ENCODE peak calls at places on chromosomes 2 and 18, in seven cellular contexts. L is mucosa of gallbladder, C is aorta, H is left ventricle myocardium superior, U is HEK293T, P is NCI-H524 treated with DMSO at 0.1 percent for 48 hours, N is posterior cingulate gyrus. J is an unnamed sample.

GRCh38 chr2:8277921-8278571 is 403.8 kb upstream of the ID2 start:
- DNase-seq in P (no peak), U (no peak), L (no peak), C (no peak), N (peak; percentile 26), H (no peak), J (no peak)

GRCh38 chr18:46070683-46071614 is 1.1 kb downstream of the PSTPIP2 start:
- DNase-seq in H (no peak), N (no peak), U (no peak), C (no peak), L (no peak), P (no peak), J (no peak)

GRCh38 chr2:239959059-239959971 is 65.8 kb downstream of the NDUFA10 start:
- DNase-seq in P (no peak), U (no peak), N (peak; percentile 65), C (peak; percentile 44), H (no peak), L (no peak), J (no peak)

GRCh38 chr18:7084766-7085080 is 32.9 kb downstream of the LAMA1 start:
- DNase-seq in P (no peak), U (no peak), L (no peak), C (no peak), H (no peak), N (no peak), J (no peak)

GRCh38 chr18:77113361-77114069 is 19.1 kb downstream of the MBP start:
- DNase-seq in C (no peak), U (no peak), H (no peak), L (no peak), N (peak; percentile 0), P (no peak), J (no peak)

GRCh38 chr2:65185012-65185411 is 42.6 kb upstream of the ACTR2 start:
- DNase-seq in C (no peak), P (no peak), N (no peak), U (no peak), L (no peak), H (no peak), J (no peak)

GRCh38 chr18:23990474-23991410 is 23.8 kb upstream of the TTC39C start:
- DNase-seq in P (no peak), L (no peak), H (no peak), N (no peak), C (no peak), U (no peak), J (no peak)

GRCh38 chr18:32308493-32309120 is 118.8 kb downstream of the MEP1B start:
- DNase-seq in C (no peak), N (no peak), L (peak; percentile 47), U (no peak), H (no peak), P (no peak), J (no peak)

GRCh38 chr2:15198051-15198450 is 363.1 kb downstream of the NBAS start:
- DNase-seq in H (no peak), U (no peak), L (no peak), N (no peak), C (no peak), P (no peak), J (no peak)

GRCh38 chr2:149832256-149832655 is 244.7 kb upstream of the MMADHC start:
- DNase-seq in P (no peak), L (no peak), C (no peak), N (no peak), U (no peak), H (no peak), J (no peak)

GRCh38 chr2:120604767-120605166 is 130.9 kb upstream of the GLI2 start:
- DNase-seq in U (no peak), H (peak; percentile 9), L (no peak), N (no peak), P (no peak), C (peak; percentile 16), J (no peak)

GRCh38 chr2:133705287-133705686 is 137.0 kb upstream of the NCKAP5 start:
- DNase-seq in N (no peak), P (no peak), H (no peak), C (no peak), U (no peak), L (no peak), J (no peak)

GRCh38 chr2:12918841-12919445 is 202.2 kb downstream of the TRIB2 start:
- DNase-seq in C (peak; percentile 78), U (no peak), N (no peak), H (peak; percentile 76), L (peak; percentile 36), P (no peak), J (no peak)

GRCh38 chr2:232641153-232641845 is 7.9 kb downstream of the EFHD1 start:
- DNase-seq in N (no peak), C (no peak), H (no peak), U (no peak), L (no peak), P (no peak), J (no peak)

GRCh38 chr2:44555700-44556099 is 194.0 kb downstream of the CAMKMT start:
- DNase-seq in C (no peak), L (no peak), P (no peak), H (no peak), U (no peak), N (no peak), J (no peak)

GRCh38 chr2:165214093-165214492 is 10.2 kb upstream of the SCN3A start:
- DNase-seq in C (no peak), L (no peak), U (no peak), P (no peak), H (no peak), N (no peak), J (no peak)

GRCh38 chr2:38524580-38524979 is 78.1 kb downstream of the HNRNPLL start:
- DNase-seq in L (no peak), C (no peak), N (no peak), U (no peak), P (no peak), H (no peak), J (no peak)

GRCh38 chr2:165691615-165692014 is 102.4 kb downstream of the GALNT3 start:
- DNase-seq in L (no peak), N (peak; percentile 24), P (no peak), H (peak; percentile 39), C (peak; percentile 51), U (peak; percentile 21), J (no peak)

GRCh38 chr2:96800061-96800761 is 15.9 kb upstream of the CNNM3 start:
- DNase-seq in N (no peak), P (no peak), U (no peak), C (peak; percentile 13), L (no peak), H (no peak), J (no peak)

GRCh38 chr2:208025037-208025813 is at the start of gene PLEKHM3:
- DNase-seq in P (peak; percentile 24), H (peak; percentile 91), L (peak; percentile 84), U (peak; percentile 78), N (peak; percentile 88), C (peak; percentile 90), J (peak; percentile 52)

GRCh38 chr2:224608104-224608503 is 22.9 kb upstream of the CUL3 start:
- DNase-seq in P (no peak), U (no peak), H (no peak), N (no peak), C (no peak), L (no peak), J (no peak)

GRCh38 chr2:37858197-37858711 is 66.8 kb upstream of the RMDN2 start:
- DNase-seq in H (no peak), P (no peak), C (peak; percentile 64), N (no peak), U (no peak), L (no peak), J (no peak)

GRCh38 chr2:206084468-206084869 is 1.5 kb downstream of the INO80D start:
- DNase-seq in N (peak; percentile 34), L (peak; percentile 61), C (peak; percentile 72), P (peak; percentile 5), U (peak; percentile 54), H (peak; percentile 61), J (peak; percentile 55)

GRCh38 chr2:98404556-98405250 is 40.0 kb upstream of the INPP4A start:
- DNase-seq in H (no peak), C (no peak), N (no peak), P (no peak), L (no peak), U (no peak), J (no peak)

GRCh38 chr2:25369439-25369838 is 27.7 kb upstream of the DNMT3A start:
- DNase-seq in C (peak; percentile 4), H (no peak), U (no peak), P (no peak), N (no peak), L (no peak), J (no peak)

GRCh38 chr2:12824304-12824761 is 107.6 kb downstream of the TRIB2 start:
- DNase-seq in C (peak; percentile 73), U (no peak), P (peak; percentile 93), L (no peak), N (no peak), H (peak; percentile 35), J (no peak)

GRCh38 chr18:10370716-10371115 is 83.7 kb upstream of the APCDD1 start:
- DNase-seq in L (no peak), U (no peak), P (no peak), C (no peak), H (no peak), N (no peak), J (no peak)

GRCh38 chr2:60329225-60329624 is 224.2 kb downstream of the BCL11A start:
- DNase-seq in H (no peak), L (no peak), U (no peak), N (no peak), C (no peak), P (no peak), J (no peak)

GRCh38 chr2:113703404-113704299 is 52.8 kb downstream of the SLC35F5 start:
- DNase-seq in C (no peak), H (no peak), L (no peak), U (no peak), N (no peak), P (no peak), J (no peak)

GRCh38 chr2:232927793-232928563 is 57.9 kb downstream of the SNORC start:
- DNase-seq in C (no peak), P (no peak), H (no peak), L (no peak), U (peak; percentile 60), N (peak; percentile 53), J (no peak)

J was measured in NCI-H526 treated with DMSO at 0.1 percent for 48 hours.